ENCODE peak calls at places on chromosomes 13 and 19, in four cellular contexts. E is CD8-positive, alpha-beta T cell; P is Peyer's patch; B is GM23248. K is an unnamed sample.

GRCh38 chr13:19864339-19865309 is 1.2 kb upstream of the ZMYM5 start:
- DNase-seq in E (peak; percentile 84), B (peak; percentile 84), P (peak; percentile 79), K (no peak)

GRCh38 chr13:29861694-29862110 is 11.3 kb upstream of the UBL3 start:
- DNase-seq in B (peak; percentile 99), E (no peak), P (no peak), K (no peak)

GRCh38 chr13:75910591-75910990 is 274.5 kb downstream of the LMO7 start:
- DNase-seq in E (no peak), P (no peak), B (no peak), K (no peak)

GRCh38 chr19:3544742-3545668 is 6.0 kb downstream of the TEKTIP1 start:
- DNase-seq in P (peak; percentile 88), B (peak; percentile 62), E (peak; percentile 89), K (peak; percentile 82)

GRCh38 chr19:29675650-29676186 is 10.5 kb downstream of the PLEKHF1 start:
- DNase-seq in E (no peak), P (no peak), B (no peak), K (no peak)

GRCh38 chr13:66305960-66306617 is 924.0 kb downstream of the PCDH9 start:
- DNase-seq in B (no peak), P (no peak), E (no peak), K (no peak)

GRCh38 chr19:10105241-10106099 is 692 bp upstream of the PPAN start:
- DNase-seq in B (peak; percentile 38), P (no peak), E (no peak), K (no peak)

GRCh38 chr19:7789447-7789846 is 26.4 kb downstream of the CLEC4M start:
- DNase-seq in P (no peak), E (no peak), B (no peak), K (no peak)

GRCh38 chr19:57382806-57383488 is 6.7 kb upstream of the ZNF548 start:
- DNase-seq in E (no peak), B (no peak), P (no peak), K (no peak)

GRCh38 chr13:75222031-75222430 is 259.9 kb downstream of the TBC1D4 start:
- DNase-seq in B (peak; percentile 74), P (no peak), E (no peak), K (no peak)

GRCh38 chr13:113403255-113404104 is 39.5 kb upstream of the GRTP1 start:
- DNase-seq in B (no peak), E (no peak), P (peak; percentile 34), K (peak; percentile 61)

GRCh38 chr19:39363909-39364457 is 21.8 kb downstream of the SAMD4B start:
- DNase-seq in B (peak; percentile 81), P (no peak), E (no peak), K (no peak)

GRCh38 chr13:111167290-111167689 is 52.2 kb downstream of the ARHGEF7 start:
- DNase-seq in P (no peak), B (no peak), E (no peak), K (no peak)

GRCh38 chr19:52689804-52690394 is 44.9 kb downstream of the ZNF611 start:
- DNase-seq in P (peak; percentile 61), B (peak; percentile 55), E (peak; percentile 59), K (peak; percentile 70)

GRCh38 chr19:18723871-18724377 is 40.4 kb downstream of the CRTC1 start:
- DNase-seq in B (no peak), P (no peak), E (no peak), K (no peak)
- H3K4me3 ChIP-seq in B (no peak overlapping the region), P (no peak overlapping the region), E (no peak overlapping the region), K (no peak overlapping the region)

GRCh38 chr19:51277112-51277511 is 26.2 kb downstream of the SIGLECL1 start:
- DNase-seq in P (no peak), E (no peak), B (no peak), K (no peak)

DNA sequence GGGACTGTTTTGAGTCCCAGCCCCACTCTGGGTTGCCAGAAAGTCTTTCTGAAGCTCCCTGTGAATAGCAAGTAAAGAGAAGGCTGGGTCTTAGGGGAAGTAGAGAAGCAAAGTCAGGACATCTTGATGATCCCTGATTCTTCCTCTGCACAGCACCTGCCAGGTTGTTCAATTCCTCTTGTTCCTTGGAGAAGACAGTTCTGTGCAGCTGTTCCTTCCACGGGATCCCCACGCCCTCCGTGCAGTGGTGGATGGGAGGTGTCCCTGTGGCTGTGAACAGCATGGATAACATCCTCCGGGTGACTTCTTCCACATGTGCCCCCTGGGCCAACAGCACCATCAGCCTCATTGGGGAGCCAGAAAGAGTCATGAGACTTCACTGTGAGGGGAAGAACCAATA is 29.1 kb upstream of the IGLON5 start:
- DNase-seq in P (no peak), E (no peak), B (no peak), K (no peak)
- H3K36me3 ChIP-seq in P (no peaks in the 10 kb centered on the region), E (no peaks in the 10 kb centered on the region), B (no peaks in the 10 kb centered on the region), K (no peaks in the 10 kb centered on the region)

DNA sequence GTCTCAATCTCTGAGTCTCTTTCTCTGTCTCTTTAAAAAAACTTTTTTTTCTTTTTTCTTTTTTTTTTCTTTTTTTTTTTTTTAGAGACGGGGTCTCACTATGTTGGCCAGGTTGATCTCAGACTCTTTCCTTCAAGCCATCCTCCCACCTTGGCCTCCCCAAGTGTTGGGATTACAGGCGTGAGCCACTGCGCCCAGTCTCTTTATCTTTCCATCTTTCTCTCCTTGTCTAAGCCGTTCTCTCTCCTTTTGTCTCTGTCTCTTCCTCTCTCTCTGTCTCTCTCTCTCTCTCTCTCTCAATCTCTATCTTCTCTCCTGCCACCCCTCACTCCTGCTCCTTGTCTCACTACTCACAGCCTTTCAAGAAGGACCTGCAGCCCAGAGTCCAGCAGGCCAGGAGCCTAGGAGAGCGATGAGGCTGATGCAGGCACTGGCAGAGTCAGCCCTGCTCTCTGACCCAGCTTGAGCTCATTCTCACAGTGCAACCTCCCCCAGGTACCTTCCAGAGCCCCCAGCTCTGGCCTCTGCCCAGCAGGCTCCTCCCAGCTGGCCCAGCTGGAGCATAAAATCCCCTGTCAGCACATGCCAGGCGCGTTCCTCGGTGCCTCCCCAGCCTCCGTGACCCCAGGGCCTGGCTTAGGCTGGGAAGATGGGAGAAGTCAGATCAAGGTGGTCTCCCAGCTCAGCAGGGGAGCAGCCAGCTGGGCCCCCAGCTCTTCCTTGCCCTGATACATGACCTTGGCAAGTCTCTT is at the start of gene NPHS1:
- DNase-seq in B (no peak), P (no peak), E (no peak), K (no peak)
- H3K27me3 ChIP-seq in B (peaks cover 78% of the 10 kb centered on the region), P (peaks cover 11% of the 10 kb centered on the region), E (peaks cover 14% of the 10 kb centered on the region), K (peaks cover 5% of the 10 kb centered on the region)

DNA sequence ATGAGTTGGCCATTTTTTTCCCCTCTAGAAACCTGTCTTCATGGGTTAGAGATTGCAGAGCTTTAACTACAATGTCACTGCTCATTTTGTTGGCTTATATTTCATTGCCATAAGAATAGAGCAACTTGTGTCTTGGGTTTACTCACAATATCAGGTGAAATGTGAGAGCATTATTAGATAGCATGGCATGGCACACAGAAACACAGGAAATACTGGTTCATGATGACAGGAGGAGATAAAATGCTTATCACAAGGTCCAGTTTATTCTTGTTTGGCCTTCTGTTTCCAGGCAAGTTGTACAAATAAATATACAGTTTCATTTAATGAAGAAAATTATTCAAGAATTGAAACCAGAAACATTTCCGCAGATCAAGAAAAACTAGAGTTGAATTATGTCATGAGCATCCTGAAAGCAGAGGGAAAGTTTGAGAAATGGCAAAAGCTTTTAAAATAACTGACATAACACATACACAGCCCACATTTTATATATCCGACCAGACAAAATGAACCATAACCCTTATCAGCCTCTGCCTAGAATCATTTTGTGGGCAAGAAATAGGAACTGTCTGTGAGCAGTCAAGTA is 297.9 kb upstream of the ARGLU1 start:
- DNase-seq in P (no peak), B (no peak), E (no peak), K (no peak)
- H3K4me3 ChIP-seq in P (no peak overlapping the region), B (no peak overlapping the region), E (no peak overlapping the region), K (no peak overlapping the region)